ENCODE peak calls at places on chromosomes 6 and 20, in ten cellular contexts. E is suprapubic skin, X is body of pancreas, H is thoracic aorta, A is A549, O is lung, V is hepatocyte, W is GM12865, S is mucosa of descending colon, B is fibroblast of pulmonary artery. Z is an unnamed sample.

GRCh38 chr20:32442630-32443029 is 84.5 kb downstream of the ASXL1 start:
- DNase-seq in E (peak; percentile 19), X (no peak), H (no peak), A (no peak), O (no peak), V (no peak), W (no peak), S (no peak), B (no peak), Z (no peak)

GRCh38 chr6:1039191-1039590 is 272.7 kb upstream of the FOXQ1 start:
- DNase-seq in E (no peak), X (peak; percentile 32), H (no peak), A (no peak), O (no peak), V (no peak), W (no peak), S (no peak), B (no peak), Z (no peak)

GRCh38 chr6:106339334-106340029 is 13.9 kb upstream of the ATG5 start:
- DNase-seq in E (no peak), X (peak; percentile 73), H (no peak), A (peak; percentile 56), O (peak; percentile 38), V (peak; percentile 87), W (peak; percentile 43), S (no peak), B (peak; percentile 71), Z (peak; percentile 78)

GRCh38 chr6:30974488-30975252 is 8.8 kb upstream of the MUC21 start:
- DNase-seq in E (no peak), X (no peak), H (no peak), A (no peak), O (no peak), V (no peak), W (no peak), S (no peak), B (no peak), Z (no peak)

GRCh38 chr6:149423946-149424440 is 23.9 kb downstream of the SUMO4 start:
- DNase-seq in E (no peak), X (no peak), H (no peak), A (no peak), O (no peak), V (no peak), W (no peak), S (no peak), B (no peak), Z (no peak)

GRCh38 chr6:68559052-68559451 is 76.0 kb upstream of the ADGRB3 start:
- DNase-seq in E (no peak), X (no peak), H (no peak), A (no peak), O (no peak), V (no peak), W (no peak), S (no peak), B (no peak), Z (peak; percentile 16)

GRCh38 chr6:47376930-47377329 is 67.2 kb upstream of the TNFRSF21 start:
- DNase-seq in E (no peak), X (no peak), H (no peak), A (no peak), O (no peak), V (no peak), W (no peak), S (no peak), B (no peak), Z (no peak)

GRCh38 chr6:125743604-125744003 is 5.8 kb upstream of the HEY2 start:
- DNase-seq in E (no peak), X (no peak), H (no peak), A (no peak), O (no peak), V (no peak), W (no peak), S (no peak), B (no peak), Z (no peak)

GRCh38 chr20:51542033-51542893 is at the start of gene NFATC2:
- DNase-seq in E (no peak), X (peak; percentile 65), H (no peak), A (no peak), O (peak; percentile 39), V (peak; percentile 78), W (peak; percentile 69), S (peak; percentile 77), B (no peak), Z (no peak)

GRCh38 chr6:40719671-40720374 is 132.7 kb upstream of the LRFN2 start:
- DNase-seq in E (no peak), X (peak; percentile 14), H (no peak), A (no peak), O (no peak), V (peak; percentile 55), W (peak; percentile 47), S (no peak), B (peak; percentile 39), Z (peak; percentile 80)

GRCh38 chr6:159972506-159973268 is 3.8 kb downstream of the IGF2R start:
- DNase-seq in E (no peak), X (no peak), H (no peak), A (no peak), O (no peak), V (no peak), W (no peak), S (no peak), B (no peak), Z (no peak)

DNA sequence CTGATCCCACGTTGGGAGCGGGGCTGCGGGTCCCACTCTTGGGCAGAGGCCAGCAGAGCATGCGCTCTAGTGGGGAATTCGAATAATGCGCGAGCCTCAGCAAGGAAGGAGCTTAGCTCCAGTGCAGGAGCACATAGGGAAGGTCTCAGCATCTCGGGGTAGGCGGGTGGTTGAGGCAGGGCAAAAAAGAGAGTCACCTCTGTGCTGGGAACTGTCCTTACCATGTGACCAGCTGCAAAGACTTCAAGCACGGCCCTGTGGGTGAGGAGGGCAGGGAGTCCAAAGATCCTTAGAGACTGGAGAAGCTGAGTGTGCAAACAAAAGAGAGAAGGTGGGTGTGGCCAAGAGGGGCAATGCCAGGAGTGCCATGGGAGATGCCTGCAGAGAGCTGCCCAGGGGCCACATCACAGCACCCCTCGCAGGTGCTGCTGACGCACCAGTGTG is 79.2 kb upstream of the CD93 start:
- DNase-seq in E (no peak), X (no peak), H (no peak), A (no peak), O (no peak), V (peak; percentile 52), W (no peak), S (peak; percentile 61), B (no peak), Z (no peak)
- H3K4me3 ChIP-seq in E (no peak overlapping the region), X (no peak overlapping the region), H (no peak overlapping the region), A (no peak overlapping the region), O (no peak overlapping the region), V (no peak overlapping the region), W (no peak overlapping the region), S (no peak overlapping the region), B (no peak overlapping the region), Z (no peak overlapping the region)

DNA sequence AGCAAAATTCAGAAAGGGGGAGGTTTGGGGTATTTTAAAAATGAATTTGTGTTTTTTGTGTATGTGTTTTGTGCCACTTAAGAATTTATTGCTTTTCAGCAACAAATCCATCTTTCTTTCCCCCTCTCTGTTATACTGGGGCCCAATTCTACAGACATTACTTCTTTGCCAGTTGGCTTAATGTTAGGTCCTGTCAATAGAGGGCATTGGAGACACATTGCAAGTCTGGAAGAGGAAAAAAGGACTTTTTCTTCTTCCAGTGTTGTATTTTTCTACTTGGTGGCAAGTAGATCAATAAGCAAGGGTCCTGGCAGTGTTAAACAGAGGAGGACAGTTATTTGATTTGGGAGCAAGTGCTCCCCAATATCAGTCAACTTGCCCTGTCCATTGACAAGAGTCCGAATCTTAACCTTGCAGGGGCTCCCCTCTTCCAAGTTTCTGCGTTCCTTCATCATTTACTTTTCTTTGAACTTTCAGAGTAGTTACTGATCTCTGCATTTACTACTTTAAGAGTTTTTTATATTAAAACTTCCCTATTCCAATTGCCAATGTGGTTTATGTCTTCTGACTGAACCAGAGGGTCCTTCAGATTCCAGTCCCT is 23.4 kb downstream of the SCML4 start:
- DNase-seq in E (no peak), X (peak; percentile 12), H (no peak), A (no peak), O (no peak), V (no peak), W (peak; percentile 15), S (no peak), B (peak; percentile 13), Z (peak; percentile 41)
- TF ChIP-seq CTCF in E (no peak), X (peak; percentile 45), H (no peak), A (no peak), O (no peak), V (peak; percentile 48), W (peak; percentile 44), S (no peak), B (peak; percentile 26), Z (peak; percentile 46)

DNA sequence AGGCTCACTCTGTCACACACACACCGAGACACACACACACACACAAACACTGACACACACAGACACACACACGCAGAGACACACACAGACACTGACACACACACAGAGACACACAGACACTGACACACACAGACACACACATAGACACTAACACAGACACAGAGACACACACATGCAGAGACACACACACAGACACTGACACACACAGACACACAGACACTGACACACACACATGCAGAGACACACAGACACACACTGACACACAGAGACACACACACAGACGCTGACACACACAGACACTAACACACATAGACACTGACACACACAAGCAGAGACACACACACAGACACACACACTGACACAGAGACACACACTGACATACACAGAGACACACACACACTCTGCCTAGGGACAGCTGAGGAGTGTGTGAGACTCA is 14.3 kb upstream of the ABHD16B start:
- DNase-seq in E (no peak), X (no peak), H (no peak), A (no peak), O (no peak), V (no peak), W (no peak), S (no peak), B (no peak), Z (no peak)
- H3K4me3 ChIP-seq in E (no peak overlapping the region), X (no peak overlapping the region), H (no peak overlapping the region), A (no peak overlapping the region), O (no peak overlapping the region), V (no peak overlapping the region), W (no peak overlapping the region), S (no peak overlapping the region), B (no peak overlapping the region), Z (no peak overlapping the region)

GRCh38 chr6:146110990-146111389 is 82.1 kb downstream of the GRM1 start:
- DNase-seq in E (no peak), X (no peak), H (no peak), A (no peak), O (no peak), V (no peak), W (no peak), S (no peak), B (no peak), Z (no peak)

GRCh38 chr6:146100776-146101175 is 71.9 kb downstream of the GRM1 start:
- DNase-seq in E (no peak), X (no peak), H (no peak), A (no peak), O (no peak), V (no peak), W (no peak), S (no peak), B (no peak), Z (no peak)

GRCh38 chr6:146111864-146112263 is 83.0 kb downstream of the GRM1 start:
- DNase-seq in E (no peak), X (no peak), H (no peak), A (no peak), O (no peak), V (no peak), W (no peak), S (no peak), B (no peak), Z (no peak)

GRCh38 chr6:146103416-146104072 is 74.7 kb downstream of the GRM1 start:
- DNase-seq in E (no peak), X (no peak), H (no peak), A (no peak), O (no peak), V (no peak), W (no peak), S (no peak), B (no peak), Z (no peak)

GRCh38 chr6:146106532-146106931 is 77.7 kb downstream of the GRM1 start:
- DNase-seq in E (no peak), X (no peak), H (no peak), A (no peak), O (no peak), V (no peak), W (no peak), S (no peak), B (no peak), Z (no peak)
- TF ChIP-seq CTCF in E (no peak), X (no peak), H (no peak), A (no peak), O (no peak), V (no peak), W (no peak), S (no peak), B (no peak), Z (no peak)